ENCODE peak calls at places on chromosome 3, in seven cellular contexts. Y is activated CD4-positive, alpha-beta T cell treated with anti-CD3 and anti-CD28 coated beads, Interleukin-2, amount 10 ng/mL, durations not matched to agents 24 days and 14 days; Q is body of pancreas; M is NCI-H2081; W is left cardiac atrium; L is effector memory CD8-positive, alpha-beta T cell; I is lung. G is an unnamed sample.

GRCh38 chr3:193403307-193403706 is 24.8 kb upstream of the ATP13A5 start:
- DNase-seq in Y (no peak), Q (no peak), M (no peak), W (no peak), L (no peak), I (no peak), G (no peak)

GRCh38 chr3:128663151-128663550 is 12.5 kb upstream of the RPN1 start:
- DNase-seq in Y (no peak), Q (no peak), M (no peak), W (no peak), L (no peak), I (no peak), G (no peak)

GRCh38 chr3:111582114-111582461 is 13.1 kb downstream of the ZBED2 start:
- DNase-seq in Y (no peak), Q (no peak), M (no peak), W (no peak), L (no peak), I (no peak), G (no peak)

GRCh38 chr3:177561365-177561764 is 364.1 kb upstream of the TBL1XR1 start:
- DNase-seq in Y (no peak), Q (no peak), M (no peak), W (no peak), L (no peak), I (no peak), G (no peak)

GRCh38 chr3:137761099-137761562 is 3.0 kb upstream of the SOX14 start:
- DNase-seq in Y (no peak), Q (no peak), M (no peak), W (no peak), L (no peak), I (no peak), G (no peak)

GRCh38 chr3:132222868-132223538 is 94.2 kb upstream of the ACP3 start:
- DNase-seq in Y (no peak), Q (no peak), M (peak; percentile 88), W (peak; percentile 23), L (no peak), I (peak; percentile 36), G (no peak)

GRCh38 chr3:138384971-138385370 is 36.6 kb downstream of the MRAS start:
- DNase-seq in Y (no peak), Q (no peak), M (no peak), W (no peak), L (no peak), I (no peak), G (no peak)

GRCh38 chr3:185995352-185995751 is 57.5 kb upstream of the TRA2B start:
- DNase-seq in Y (no peak), Q (no peak), M (no peak), W (no peak), L (no peak), I (no peak), G (no peak)

GRCh38 chr3:2714856-2715255 is 395.3 kb downstream of the IL5RA start:
- DNase-seq in Y (no peak), Q (no peak), M (no peak), W (no peak), L (no peak), I (no peak), G (no peak)

GRCh38 chr3:69236808-69237707 is 114.7 kb upstream of the LMOD3 start:
- DNase-seq in Y (no peak), Q (no peak), M (no peak), W (peak; percentile 30), L (no peak), I (no peak), G (no peak)

GRCh38 chr3:118966700-118967099 is 67.9 kb downstream of the IGSF11 start:
- DNase-seq in Y (peak; percentile 25), Q (no peak), M (no peak), W (no peak), L (no peak), I (no peak), G (no peak)